ENCODE peak calls at places on chromosomes 5 and 9, in five cellular contexts. T is IMR-90, L is mesenchymal stem cell, Q is cardiac muscle cell, Z is GM23248. W is an unnamed sample.

GRCh38 chr5:115343855-115344254 is 47.4 kb upstream of the CCDC112 start:
- DNase-seq in Q (no peak), L (peak; percentile 63), T (peak; percentile 84), Z (peak; percentile 80), W (no peak)

GRCh38 chr5:56540266-56540665 is 275.1 kb upstream of the MAP3K1 start:
- DNase-seq in Q (no peak), T (no peak), L (no peak), Z (no peak), W (no peak)

GRCh38 chr5:33321026-33321425 is 119.7 kb upstream of the TARS1 start:
- DNase-seq in L (peak; percentile 79), Z (peak; percentile 95), T (peak; percentile 98), Q (no peak), W (no peak)

GRCh38 chr5:9265391-9266287 is 280.2 kb downstream of the SEMA5A start:
- DNase-seq in Q (peak; percentile 75), T (peak; percentile 99), Z (peak; percentile 92), L (peak; percentile 98), W (no peak)

GRCh38 chr5:102152906-102153787 is 142.9 kb downstream of the SLCO4C1 start:
- DNase-seq in T (no peak), Z (peak; percentile 42), Q (peak; percentile 38), L (peak; percentile 54), W (peak; percentile 35)

GRCh38 chr5:151675225-151675955 is 11.3 kb downstream of the SPARC start:
- DNase-seq in Q (no peak), L (peak; percentile 73), T (peak; percentile 75), Z (peak; percentile 55), W (no peak)

GRCh38 chr9:21160178-21160577 is 6.3 kb downstream of the IFNA21 start:
- DNase-seq in T (no peak), L (peak; percentile 44), Z (no peak), Q (no peak), W (no peak)

GRCh38 chr5:55621218-55621617 is 86.5 kb upstream of the PLPP1 start:
- DNase-seq in L (peak; percentile 82), T (peak; percentile 71), Q (no peak), Z (no peak), W (no peak)

GRCh38 chr5:147391781-147392180 is 118.1 kb downstream of the DPYSL3 start:
- DNase-seq in L (peak; percentile 81), T (peak; percentile 84), Q (peak; percentile 67), Z (peak; percentile 94), W (peak; percentile 38)

GRCh38 chr9:98603821-98604383 is 104.8 kb downstream of the GABBR2 start:
- DNase-seq in Z (peak; percentile 92), T (peak; percentile 63), L (no peak), Q (no peak), W (no peak)

GRCh38 chr5:11873587-11873986 is 30.7 kb downstream of the CTNND2 start:
- DNase-seq in L (no peak), T (no peak), Z (no peak), Q (no peak), W (no peak)

GRCh38 chr5:122101636-122102285 is 23.7 kb upstream of the LOX start:
- DNase-seq in Q (peak; percentile 55), Z (peak; percentile 86), L (peak; percentile 69), T (peak; percentile 79), W (peak; percentile 26)

GRCh38 chr5:132655821-132656773 is 1.9 kb upstream of the IL13 start:
- DNase-seq in Z (peak; percentile 47), Q (peak; percentile 28), L (peak; percentile 18), T (no peak), W (no peak)

GRCh38 chr9:126699401-126699851 is 85.7 kb downstream of the LMX1B start:
- DNase-seq in L (no peak), T (no peak), Z (no peak), Q (no peak), W (no peak)

GRCh38 chr9:111961011-111961410 is 64.4 kb downstream of the UGCG start:
- DNase-seq in L (no peak), Q (no peak), T (peak; percentile 79), Z (peak; percentile 43), W (no peak)

GRCh38 chr5:82591021-82591515 is 312.9 kb upstream of the RPS23 start:
- DNase-seq in Q (no peak), T (no peak), Z (peak; percentile 5), L (no peak), W (no peak)

GRCh38 chr5:82593481-82593880 is 315.3 kb upstream of the RPS23 start:
- DNase-seq in L (peak; percentile 65), Q (no peak), T (peak; percentile 15), Z (peak; percentile 50), W (no peak)

GRCh38 chr5:82586597-82586996 is 308.4 kb upstream of the RPS23 start:
- DNase-seq in T (no peak), Z (no peak), Q (no peak), L (no peak), W (no peak)

GRCh38 chr5:82586176-82586575 is 308.0 kb upstream of the RPS23 start:
- DNase-seq in L (no peak), Q (peak; percentile 19), Z (no peak), T (no peak), W (no peak)

DNA sequence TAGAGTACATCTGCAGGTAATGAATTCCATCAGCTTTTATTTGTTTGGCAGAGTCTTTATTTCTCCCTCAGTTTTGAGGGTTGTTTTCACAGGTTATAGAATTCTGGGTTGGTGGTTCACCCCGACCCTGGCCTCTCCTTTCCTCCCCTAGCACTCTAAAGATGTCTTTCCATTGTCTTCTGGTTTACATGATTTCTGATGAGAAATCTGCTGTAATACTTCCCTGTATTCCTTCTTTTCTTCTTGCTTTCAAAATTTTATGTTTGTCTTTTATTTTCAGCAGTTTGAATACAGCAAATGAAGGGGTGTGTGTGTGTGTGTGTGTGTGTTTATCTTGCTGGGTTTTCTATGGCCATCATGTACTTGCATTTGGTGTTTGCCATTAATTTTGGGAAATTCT is 312.0 kb upstream of the RPS23 start:
- DNase-seq in T (no peak), Q (no peak), L (no peak), Z (no peak), W (no peak)
- H3K4me1 ChIP-seq in T (no peaks in the 10 kb centered on the region), Q (peaks cover 15% of the 10 kb centered on the region), L (no peaks in the 10 kb centered on the region), Z (no peaks in the 10 kb centered on the region), W (no peaks in the 10 kb centered on the region)

GRCh38 chr5:88675159-88675757 is 207.7 kb downstream of the MEF2C start:
- DNase-seq in Q (no peak), L (no peak), Z (no peak), T (no peak), W (no peak)
- H3K27me3 ChIP-seq in Q (peaks cover 100% of the 10 kb centered on the region), L (peaks cover 97% of the 10 kb centered on the region), Z (peaks cover 96% of the 10 kb centered on the region), T (peaks cover 78% of the 10 kb centered on the region), W (no peaks in the 10 kb centered on the region)

DNA sequence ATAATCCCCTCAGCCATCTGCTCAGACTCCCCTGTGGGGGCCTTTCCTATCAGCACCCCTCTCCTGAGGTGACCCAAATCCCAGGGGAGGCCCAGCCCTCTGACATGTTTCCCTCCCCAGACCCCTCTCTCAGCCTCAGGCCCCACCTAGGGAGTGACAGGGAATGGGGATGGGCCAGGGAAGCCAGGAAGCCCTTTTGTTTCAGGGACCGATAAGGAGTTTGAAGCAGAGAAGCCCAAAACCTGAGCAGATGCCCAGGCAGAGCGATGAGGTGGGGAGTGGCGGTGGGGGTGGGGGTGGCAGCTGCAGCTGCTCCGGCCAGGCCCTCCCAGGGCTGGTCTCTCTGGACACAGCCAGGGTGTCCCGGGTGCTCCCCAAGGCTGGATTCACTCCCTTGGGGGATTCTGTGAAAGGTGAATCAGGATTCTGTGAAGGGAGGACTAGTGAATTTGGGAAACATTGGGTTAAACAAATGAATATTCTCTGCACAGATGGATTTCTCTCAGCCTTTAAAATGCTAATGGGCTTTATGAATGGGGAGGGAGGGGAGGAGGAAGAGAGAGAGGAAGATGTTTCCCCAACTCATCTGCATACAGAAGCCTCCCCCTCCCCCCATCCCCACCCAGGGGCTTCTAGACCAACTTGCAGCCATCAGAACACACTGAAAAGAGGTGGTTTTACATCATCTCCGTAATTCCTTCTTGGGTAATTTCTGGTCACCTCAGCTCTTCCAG is 17.4 kb downstream of the AKNA start:
- DNase-seq in T (no peak), L (no peak), Q (no peak), Z (no peak), W (no peak)
- H3K4me1 ChIP-seq in T (peaks cover 5% of the 10 kb centered on the region), L (peaks cover 30% of the 10 kb centered on the region), Q (no peaks in the 10 kb centered on the region), Z (peaks cover 16% of the 10 kb centered on the region), W (peaks cover 8% of the 10 kb centered on the region)

GRCh38 chr9:17075146-17075757 is 59.6 kb upstream of the CNTLN start:
- DNase-seq in T (no peak), Z (no peak), L (no peak), Q (no peak), W (no peak)
- H3K27me3 ChIP-seq in T (no peaks in the 10 kb centered on the region), Z (no peaks in the 10 kb centered on the region), L (no peaks in the 10 kb centered on the region), Q (no peaks in the 10 kb centered on the region), W (no peaks in the 10 kb centered on the region)

DNA sequence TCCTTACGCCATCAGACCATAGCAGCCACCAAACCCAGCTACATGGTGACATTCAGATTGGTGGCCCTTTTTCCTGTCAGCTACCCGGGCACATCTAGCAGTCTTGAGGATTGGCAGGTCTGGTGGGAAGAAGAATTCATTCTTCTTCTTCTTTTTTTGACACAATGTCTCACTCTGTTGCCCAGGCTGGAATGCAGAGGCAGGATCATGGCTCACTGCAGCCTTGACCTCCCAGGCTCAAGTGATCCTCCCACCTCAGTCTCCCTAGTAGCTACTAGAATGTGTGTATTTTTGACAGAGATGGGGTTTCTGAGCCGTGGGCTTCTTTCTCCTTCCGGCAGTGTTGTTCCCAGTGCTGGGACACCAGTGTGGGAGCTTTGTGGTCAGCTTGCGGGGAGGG is 3.3 kb downstream of the NTMT1 start:
- DNase-seq in L (no peak), T (no peak), Q (no peak), Z (no peak), W (no peak)
- H3K4me1 ChIP-seq in L (peaks cover 47% of the 10 kb centered on the region), T (peaks cover 40% of the 10 kb centered on the region), Q (peaks cover 30% of the 10 kb centered on the region), Z (peaks cover 50% of the 10 kb centered on the region), W (peaks cover 34% of the 10 kb centered on the region)

GRCh38 chr5:179464631-179465030 is 85.7 kb upstream of the RUFY1 start:
- DNase-seq in T (no peak), L (no peak), Q (no peak), Z (no peak), W (no peak)

GRCh38 chr5:179457612-179458011 is 92.7 kb upstream of the RUFY1 start:
- DNase-seq in L (no peak), Q (no peak), T (no peak), Z (no peak), W (no peak)

GRCh38 chr5:179467441-179467840 is 82.9 kb upstream of the RUFY1 start:
- DNase-seq in Q (no peak), Z (no peak), T (no peak), L (no peak), W (no peak)

GRCh38 chr5:179459771-179460170 is 90.6 kb upstream of the RUFY1 start:
- DNase-seq in L (no peak), Q (no peak), T (no peak), Z (no peak), W (no peak)

DNA sequence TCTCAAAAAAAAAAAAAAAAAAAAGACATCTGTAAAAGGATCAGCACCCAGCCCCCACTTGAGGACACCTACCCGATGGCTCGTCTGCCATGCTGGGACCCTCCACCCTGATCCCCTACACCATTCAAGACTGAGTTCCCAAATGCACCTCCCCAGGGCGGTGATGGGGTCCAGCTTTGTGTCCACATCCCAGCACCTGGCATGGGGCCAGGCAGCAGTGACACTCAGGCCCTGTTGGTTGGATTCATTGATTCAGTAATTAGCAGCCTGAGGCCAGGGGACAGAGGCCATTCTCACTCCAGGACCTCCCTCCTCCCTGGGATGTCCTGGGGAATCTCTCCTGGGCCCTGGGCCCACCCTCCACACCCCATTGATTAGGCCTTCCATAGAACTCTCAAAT is 88.8 kb upstream of the RUFY1 start:
- DNase-seq in L (no peak), Q (no peak), Z (no peak), T (no peak), W (no peak)
- H3K27me3 ChIP-seq in L (peaks cover 9% of the 10 kb centered on the region), Q (no peaks in the 10 kb centered on the region), Z (no peaks in the 10 kb centered on the region), T (no peaks in the 10 kb centered on the region), W (no peaks in the 10 kb centered on the region)

GRCh38 chr5:150503977-150504620 is 3.8 kb upstream of the NDST1 start:
- DNase-seq in T (no peak), Q (no peak), L (no peak), Z (peak; percentile 73), W (no peak)
- H3K4me1 ChIP-seq in T (peaks cover 67% of the 10 kb centered on the region), Q (peaks cover 41% of the 10 kb centered on the region), L (peaks cover 79% of the 10 kb centered on the region), Z (peaks cover 58% of the 10 kb centered on the region), W (peaks cover 34% of the 10 kb centered on the region)